ENCODE peak calls at places on chromosomes 1 and 21, in six cellular contexts. F is NCI-H1930; X is activated CD8-positive, alpha-beta memory T cell treated with anti-CD3 and anti-CD28 coated beads for 24 hours; N is amygdala; Z is LoVo; U is WERI-Rb-1. V is an unnamed sample.

GRCh38 chr1:33250217-33250616 is 6.1 kb upstream of the ZNF362 start:
- DNase-seq in N (no peak), F (no peak), U (no peak), Z (no peak), X (no peak), V (no peak)

GRCh38 chr1:182101415-182102041 is 40.0 kb upstream of the ZNF648 start:
- DNase-seq in U (no peak), F (no peak), Z (peak), X (no peak), N (no peak), V (no peak)

GRCh38 chr1:112509005-112509659 is 367 bp downstream of the WNT2B start:
- DNase-seq in X (peak), F (no peak), U (no peak), N (no peak), Z (no peak), V (no peak)

GRCh38 chr1:151384584-151384983 is 12.1 kb upstream of the SELENBP1 start:
- DNase-seq in X (no peak), N (no peak), Z (no peak), U (no peak), F (no peak), V (no peak)

GRCh38 chr1:212167098-212167497 is 118.1 kb upstream of the PPP2R5A start:
- DNase-seq in F (no peak), N (no peak), Z (no peak), U (no peak), X (no peak), V (no peak)

GRCh38 chr1:19042675-19043578 is 86.5 kb upstream of the IFFO2 start:
- DNase-seq in N (no peak), U (no peak), Z (no peak), F (no peak), X (no peak), V (no peak)

GRCh38 chr1:63545780-63546179 is 22.5 kb downstream of the EFCAB7 start:
- DNase-seq in F (no peak), N (no peak), U (no peak), Z (no peak), X (no peak), V (no peak)

GRCh38 chr1:31943546-31944184 is 5.5 kb upstream of the PTP4A2 start:
- DNase-seq in N (no peak), U (no peak), X (no peak), F (no peak), Z (no peak), V (no peak)

GRCh38 chr1:78114034-78114956 is 68.5 kb downstream of the GIPC2 start:
- DNase-seq in X (peak), F (peak), N (no peak), U (peak), Z (peak), V (no peak)

GRCh38 chr1:109786531-109787021 is 22.9 kb upstream of the EPS8L3 start:
- DNase-seq in N (no peak), Z (peak), X (no peak), F (no peak), U (no peak), V (no peak)

GRCh38 chr1:6688757-6689156 is 12.9 kb downstream of the DNAJC11 start:
- DNase-seq in Z (no peak), F (no peak), X (no peak), N (no peak), U (no peak), V (no peak)

GRCh38 chr1:152823291-152823690 is 4.0 kb upstream of the LCE1A start:
- DNase-seq in F (no peak), X (no peak), N (no peak), Z (no peak), U (no peak), V (no peak)

GRCh38 chr1:116255933-116256649 is 117.0 kb upstream of the ATP1A1 start:
- DNase-seq in X (no peak), U (no peak), N (no peak), F (no peak), Z (no peak), V (no peak)

GRCh38 chr1:111948209-111949131 is 41.0 kb downstream of the KCND3 start:
- DNase-seq in Z (peak), U (no peak), X (no peak), F (no peak), N (no peak), V (no peak)

GRCh38 chr1:116359060-116359830 is 13.8 kb upstream of the ATP1A1 start:
- DNase-seq in Z (peak), N (no peak), X (no peak), F (no peak), U (no peak), V (no peak)

GRCh38 chr1:10322821-10323220 is 76.0 kb upstream of the PGD start:
- DNase-seq in N (no peak), F (no peak), X (no peak), U (no peak), Z (no peak), V (no peak)

GRCh38 chr1:23421752-23422312 is 2.7 kb downstream of the TCEA3 start:
- DNase-seq in N (no peak), X (no peak), F (no peak), Z (no peak), U (no peak), V (no peak)

GRCh38 chr1:15994590-15995351 is 9.3 kb upstream of the SRARP start:
- DNase-seq in U (peak), F (no peak), X (peak), N (peak), Z (no peak), V (no peak)

GRCh38 chr1:155070721-155071556 is 7.4 kb downstream of the EFNA4 start:
- DNase-seq in Z (peak), F (peak), X (peak), N (peak), U (no peak), V (no peak)

GRCh38 chr21:40671721-40672120 is 175.2 kb downstream of the DSCAM start:
- DNase-seq in F (no peak), U (no peak), X (no peak), N (no peak), Z (no peak), V (no peak)

GRCh38 chr1:55957233-55957632 is 622.1 kb downstream of the PLPP3 start:
- DNase-seq in N (no peak), X (no peak), U (no peak), Z (no peak), F (no peak), V (no peak)

GRCh38 chr1:151612506-151613274 is 840 bp downstream of the SNX27 start:
- DNase-seq in Z (no peak), U (peak), X (no peak), N (no peak), F (no peak), V (peak)

GRCh38 chr1:224203243-224204016 is 20.4 kb downstream of the DEGS1 start:
- DNase-seq in Z (no peak), X (no peak), F (no peak), N (peak), U (no peak), V (no peak)

GRCh38 chr1:28282426-28283407 is 23.4 kb downstream of the SESN2 start:
- DNase-seq in U (no peak), X (no peak), N (no peak), F (no peak), Z (no peak), V (no peak)

GRCh38 chr1:6414443-6414844 is 5.3 kb downstream of the HES2 start:
- DNase-seq in X (peak), U (peak), F (no peak), Z (peak), N (no peak), V (no peak)

GRCh38 chr1:101282314-101283087 is 45.7 kb downstream of the S1PR1 start:
- DNase-seq in U (no peak), Z (no peak), X (no peak), F (no peak), N (no peak), V (no peak)

GRCh38 chr1:2921970-2922686 is 99.1 kb upstream of the ACTRT2 start:
- DNase-seq in N (no peak), F (no peak), U (peak), Z (peak), X (peak), V (no peak)

GRCh38 chr1:89855413-89856123 is 34.7 kb downstream of the LRRC8D start:
- DNase-seq in Z (no peak), N (no peak), X (no peak), U (no peak), F (no peak), V (no peak)

GRCh38 chr1:199283814-199284213 is 645.0 kb downstream of the PTPRC start:
- DNase-seq in U (no peak), X (no peak), N (no peak), F (no peak), Z (no peak), V (no peak)

V was measured in type B pancreatic cell.